ENCODE peak calls at places on chromosomes 11 and 22, in five cellular contexts. One of them, this sample, is unnamed.

GRCh38 chr11:20031155-20032001 is 128.9 kb downstream of the DBX1 start:
- DNase-seq in ovary: no peak
- DNase-seq in pancreas: no peak
- DNase-seq in PC-9: peak; percentile 94
- DNase-seq in GM23248: peak; percentile 87
- DNase-seq in this sample: no peak

GRCh38 chr22:44325718-44326548 is 13.2 kb upstream of the SHISAL1 start:
- DNase-seq in GM23248: peak; percentile 79
- DNase-seq in pancreas: no peak
- DNase-seq in PC-9: no peak
- DNase-seq in ovary: no peak
- DNase-seq in this sample: no peak

GRCh38 chr11:47394322-47395224 is 13.8 kb upstream of the SLC39A13 start:
- DNase-seq in pancreas: no peak
- DNase-seq in ovary: no peak
- DNase-seq in GM23248: no peak
- DNase-seq in PC-9: no peak
- DNase-seq in this sample: peak; percentile 66

GRCh38 chr11:106159846-106160245 is 82.4 kb downstream of the AASDHPPT start:
- DNase-seq in ovary: no peak
- DNase-seq in GM23248: peak; percentile 70
- DNase-seq in PC-9: no peak
- DNase-seq in pancreas: no peak
- DNase-seq in this sample: no peak

GRCh38 chr11:119863811-119864601 is 135.0 kb upstream of the NECTIN1 start:
- DNase-seq in PC-9: no peak
- DNase-seq in GM23248: no peak
- DNase-seq in pancreas: no peak
- DNase-seq in ovary: no peak
- DNase-seq in this sample: no peak

GRCh38 chr22:33923660-33924246 is 3.5 kb upstream of the LARGE1 start:
- DNase-seq in pancreas: peak; percentile 67
- DNase-seq in PC-9: peak; percentile 55
- DNase-seq in ovary: peak; percentile 54
- DNase-seq in GM23248: peak; percentile 84
- DNase-seq in this sample: peak; percentile 69

GRCh38 chr22:48885919-48886305 is 941.8 kb downstream of the BRD1 start:
- DNase-seq in pancreas: peak; percentile 5
- DNase-seq in GM23248: no peak
- DNase-seq in PC-9: no peak
- DNase-seq in ovary: no peak
- DNase-seq in this sample: no peak

GRCh38 chr11:74739546-74740270 is 8.5 kb upstream of the CHRDL2 start:
- DNase-seq in GM23248: peak; percentile 85
- DNase-seq in pancreas: no peak
- DNase-seq in ovary: no peak
- DNase-seq in PC-9: peak; percentile 66
- DNase-seq in this sample: peak; percentile 47

GRCh38 chr11:65871811-65872548 is 620 bp downstream of the EFEMP2 start:
- DNase-seq in PC-9: no peak
- DNase-seq in pancreas: no peak
- DNase-seq in GM23248: peak; percentile 75
- DNase-seq in ovary: peak; percentile 43
- DNase-seq in this sample: no peak

GRCh38 chr11:18633256-18634139 is 644 bp downstream of the SPTY2D1 start:
- DNase-seq in pancreas: no peak
- DNase-seq in GM23248: peak; percentile 63
- DNase-seq in ovary: no peak
- DNase-seq in PC-9: no peak
- DNase-seq in this sample: no peak

GRCh38 chr11:29679996-29680395 is 336.8 kb downstream of the KCNA4 start:
- DNase-seq in GM23248: no peak
- DNase-seq in ovary: no peak
- DNase-seq in pancreas: no peak
- DNase-seq in PC-9: no peak
- DNase-seq in this sample: no peak
- H3K27ac ChIP-seq in GM23248: no peak overlapping the region
- H3K27ac ChIP-seq in ovary: no peak overlapping the region
- H3K27ac ChIP-seq in pancreas: no peak overlapping the region
- H3K27ac ChIP-seq in PC-9: no peak overlapping the region
- H3K27ac ChIP-seq in this sample: no peak overlapping the region

GRCh38 chr22:47238886-47239860 is 476.7 kb downstream of the TBC1D22A start:
- DNase-seq in ovary: no peak
- DNase-seq in pancreas: no peak
- DNase-seq in PC-9: peak; percentile 12
- DNase-seq in GM23248: no peak
- DNase-seq in this sample: peak; percentile 15

GRCh38 chr22:47245286-47245685 is 482.8 kb downstream of the TBC1D22A start:
- DNase-seq in GM23248: no peak
- DNase-seq in PC-9: peak; percentile 6
- DNase-seq in ovary: no peak
- DNase-seq in pancreas: no peak
- DNase-seq in this sample: no peak

GRCh38 chr22:47236718-47237117 is 474.3 kb downstream of the TBC1D22A start:
- DNase-seq in GM23248: no peak
- DNase-seq in PC-9: peak; percentile 16
- DNase-seq in ovary: no peak
- DNase-seq in pancreas: no peak
- DNase-seq in this sample: no peak

GRCh38 chr22:47237890-47238480 is 475.5 kb downstream of the TBC1D22A start:
- DNase-seq in ovary: no peak
- DNase-seq in pancreas: no peak
- DNase-seq in PC-9: peak; percentile 15
- DNase-seq in GM23248: no peak
- DNase-seq in this sample: peak; percentile 19

DNA sequence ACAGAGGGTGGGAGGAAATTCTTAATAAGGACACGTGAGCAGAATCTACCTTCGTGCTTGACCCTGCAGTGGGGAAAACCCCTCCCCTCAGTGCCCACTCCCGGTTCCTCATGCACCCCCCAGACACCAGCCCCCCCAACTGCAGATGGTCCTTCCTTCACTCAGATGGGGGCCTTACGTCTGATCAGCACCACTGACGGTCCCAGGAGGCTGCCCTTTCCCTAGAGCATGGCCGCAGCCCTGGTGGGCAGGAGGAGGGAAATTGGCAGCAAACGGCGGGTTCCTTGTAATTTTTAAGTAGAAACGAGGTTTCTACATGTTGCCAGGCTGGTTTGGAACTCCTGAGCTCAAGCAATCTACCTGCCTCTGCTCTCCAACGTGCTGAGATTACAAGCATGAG is 477.7 kb downstream of the TBC1D22A start:
- DNase-seq in GM23248: no peak
- DNase-seq in ovary: no peak
- DNase-seq in PC-9: peak; percentile 10
- DNase-seq in pancreas: no peak
- DNase-seq in this sample: no peak
- H3K36me3 ChIP-seq in GM23248: no peaks in the 10 kb centered on the region
- H3K36me3 ChIP-seq in ovary: no peaks in the 10 kb centered on the region
- H3K36me3 ChIP-seq in PC-9: no peaks in the 10 kb centered on the region
- H3K36me3 ChIP-seq in pancreas: no peaks in the 10 kb centered on the region
- H3K36me3 ChIP-seq in this sample: no peaks in the 10 kb centered on the region

DNA sequence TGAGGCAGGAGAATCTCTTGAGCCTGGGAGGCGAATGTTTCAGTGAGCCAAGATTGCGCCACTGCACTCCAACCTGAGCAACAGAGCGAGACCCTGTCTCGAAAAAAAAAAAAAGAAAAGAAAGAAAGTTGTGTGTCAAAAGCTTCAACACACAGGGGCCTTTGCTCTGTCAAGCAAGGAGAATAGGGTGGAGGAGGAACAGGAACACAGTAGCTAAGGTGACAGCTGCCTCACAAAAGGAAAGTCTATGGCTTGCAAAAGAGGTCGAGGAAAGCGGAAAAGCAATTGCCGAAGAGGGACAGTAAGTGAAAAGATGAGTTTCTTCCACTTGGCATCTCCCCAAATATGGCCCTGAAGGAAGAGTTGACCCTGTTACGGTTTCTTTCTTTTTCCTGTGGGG is 26.5 kb upstream of the TMA7B start:
- DNase-seq in GM23248: no peak
- DNase-seq in PC-9: no peak
- DNase-seq in pancreas: no peak
- DNase-seq in ovary: no peak
- DNase-seq in this sample: no peak
- H3K4me3 ChIP-seq in GM23248: no peak overlapping the region
- H3K4me3 ChIP-seq in PC-9: no peak overlapping the region
- H3K4me3 ChIP-seq in pancreas: no peak overlapping the region
- H3K4me3 ChIP-seq in ovary: no peak overlapping the region
- H3K4me3 ChIP-seq in this sample: no peak overlapping the region

DNA sequence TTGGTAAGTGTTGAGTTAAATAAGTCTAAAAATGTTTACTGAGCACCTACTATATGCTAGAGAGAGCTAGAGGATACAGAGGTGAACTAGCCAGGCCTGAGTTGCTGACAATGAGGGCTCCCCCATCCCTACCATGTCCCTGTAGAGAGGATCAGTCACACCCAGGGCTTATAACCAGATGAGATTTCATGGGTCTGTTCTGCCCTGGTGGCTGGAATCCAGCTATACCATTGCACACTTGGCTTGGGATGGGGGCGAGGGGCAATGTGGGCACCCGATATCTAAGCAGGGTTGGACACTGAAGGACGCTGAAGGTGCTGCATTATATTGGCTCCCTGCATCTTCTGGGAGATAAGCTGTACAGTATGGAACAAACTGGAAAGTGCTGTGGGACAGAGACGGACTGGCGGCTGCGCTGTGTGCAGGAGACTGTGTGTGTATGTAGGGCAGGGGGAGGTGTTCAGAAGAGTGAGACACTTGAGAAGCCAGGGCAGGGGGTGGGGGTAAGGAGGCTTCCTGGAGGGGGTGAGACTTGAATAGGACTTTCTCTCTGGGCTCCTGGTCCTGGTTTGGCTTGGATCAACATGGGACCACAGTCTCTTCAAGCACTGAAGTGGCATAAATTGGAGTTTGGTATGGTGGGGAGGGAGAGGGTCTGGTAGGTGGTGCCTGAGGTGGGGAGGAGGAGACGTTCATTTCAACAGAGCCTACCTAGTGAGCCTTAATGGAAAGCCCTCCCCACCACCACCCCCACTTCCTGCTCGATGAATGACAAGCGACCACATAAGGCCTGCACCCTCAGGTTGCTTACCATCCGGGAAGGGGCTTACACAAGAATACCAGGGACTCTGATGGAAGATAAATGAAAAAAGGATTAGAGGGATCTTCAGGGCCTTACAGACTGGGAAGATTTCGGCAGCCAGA is 1.8 kb downstream of the CD82 start:
- DNase-seq in ovary: no peak
- DNase-seq in pancreas: no peak
- DNase-seq in GM23248: no peak
- DNase-seq in PC-9: no peak
- DNase-seq in this sample: no peak
- H3K27ac ChIP-seq in ovary: no peak overlapping the region
- H3K27ac ChIP-seq in pancreas: no peak overlapping the region
- H3K27ac ChIP-seq in GM23248: no peak overlapping the region
- H3K27ac ChIP-seq in PC-9: no peak overlapping the region
- H3K27ac ChIP-seq in this sample: no peak overlapping the region

GRCh38 chr22:40409613-40410113 is 39.3 kb downstream of the SGSM3 start:
- DNase-seq in ovary: no peak
- DNase-seq in pancreas: no peak
- DNase-seq in PC-9: no peak
- DNase-seq in GM23248: no peak
- DNase-seq in this sample: no peak
- H3K36me3 ChIP-seq in ovary: no peaks in the 10 kb centered on the region
- H3K36me3 ChIP-seq in pancreas: peaks cover 69% of the 10 kb centered on the region
- H3K36me3 ChIP-seq in PC-9: peaks cover 23% of the 10 kb centered on the region
- H3K36me3 ChIP-seq in GM23248: peaks cover 18% of the 10 kb centered on the region
- H3K36me3 ChIP-seq in this sample: peaks cover 70% of the 10 kb centered on the region

DNA sequence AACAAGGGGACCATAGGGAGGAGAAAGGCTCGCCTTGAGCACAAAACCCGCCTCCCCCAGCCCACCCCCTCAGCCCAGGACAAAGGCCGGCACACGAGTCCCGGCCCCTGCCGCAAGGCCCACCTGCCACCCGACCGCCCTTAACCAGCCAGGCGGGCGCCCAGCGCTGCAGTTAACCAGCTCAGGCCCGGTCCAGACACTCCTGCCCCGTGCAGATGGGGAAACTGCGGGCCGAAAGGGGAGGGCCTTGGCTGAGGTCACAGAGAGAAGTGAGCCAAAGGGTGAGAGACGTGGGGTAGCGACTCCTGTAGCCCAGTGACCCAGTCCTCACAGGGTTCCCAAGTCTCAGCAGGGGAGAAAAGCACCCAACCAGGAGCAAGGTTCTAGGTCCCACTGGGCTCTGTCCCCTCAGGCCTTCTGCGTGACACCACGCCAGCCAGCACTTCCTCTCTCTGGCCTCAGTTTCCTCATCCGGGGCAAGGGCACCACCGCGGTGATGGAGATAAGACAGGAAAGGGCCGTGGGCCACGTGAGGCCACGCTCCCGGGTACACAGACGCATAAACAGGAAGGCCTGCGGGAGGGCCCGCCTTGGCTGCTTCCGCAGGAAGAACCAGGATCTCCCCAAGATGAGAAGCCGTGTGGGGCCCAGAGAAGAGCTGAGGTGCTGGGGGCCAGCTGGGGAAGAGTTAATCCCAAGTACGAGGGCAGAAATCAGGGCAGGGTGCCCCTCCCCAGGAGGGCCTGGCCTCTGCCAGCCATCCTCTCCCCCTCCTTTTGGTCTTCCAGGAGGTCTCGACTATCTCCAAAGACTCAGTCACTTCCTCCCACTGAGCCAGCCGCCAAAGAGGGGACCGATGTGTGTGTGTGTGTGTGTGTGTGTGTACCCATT is 1.8 kb downstream of the MFNG start:
- DNase-seq in PC-9: no peak
- DNase-seq in ovary: no peak
- DNase-seq in pancreas: peak; percentile 70
- DNase-seq in GM23248: no peak
- DNase-seq in this sample: peak; percentile 72
- H3K4me3 ChIP-seq in PC-9: no peak overlapping the region
- H3K4me3 ChIP-seq in ovary: no peak overlapping the region
- H3K4me3 ChIP-seq in pancreas: no peak overlapping the region
- H3K4me3 ChIP-seq in GM23248: no peak overlapping the region
- H3K4me3 ChIP-seq in this sample: peak overlapping the region; percentile 40

DNA sequence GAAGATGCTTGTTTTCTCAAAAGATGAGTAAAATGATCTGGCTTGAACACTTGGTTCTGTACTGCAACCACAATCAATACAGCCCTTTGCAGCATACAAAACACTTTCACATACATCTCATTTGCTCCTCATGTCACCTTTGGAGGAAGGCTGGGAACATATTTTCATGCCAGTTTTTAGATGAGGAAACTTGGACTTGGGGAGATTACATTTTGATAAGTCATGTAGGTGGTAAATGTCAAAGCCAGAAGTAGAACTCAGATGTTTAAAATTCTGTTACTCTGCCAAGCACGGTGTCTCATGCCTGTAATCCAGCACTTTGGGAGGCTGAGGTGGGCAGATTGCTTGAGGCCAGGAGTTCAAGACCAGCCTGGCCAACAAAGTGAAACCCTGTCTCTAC is 121.8 kb downstream of the MICAL2 start:
- DNase-seq in pancreas: no peak
- DNase-seq in PC-9: no peak
- DNase-seq in ovary: no peak
- DNase-seq in GM23248: peak; percentile 52
- DNase-seq in this sample: no peak
- H3K27ac ChIP-seq in pancreas: no peak overlapping the region
- H3K27ac ChIP-seq in PC-9: peak overlapping the region; percentile 41
- H3K27ac ChIP-seq in ovary: no peak overlapping the region
- H3K27ac ChIP-seq in GM23248: peak overlapping the region; percentile 96
- H3K27ac ChIP-seq in this sample: no peak overlapping the region

GRCh38 chr22:38073150-38074130 is 10.5 kb downstream of the SLC16A8 start:
- DNase-seq in pancreas: no peak
- DNase-seq in ovary: no peak
- DNase-seq in PC-9: no peak
- DNase-seq in GM23248: no peak
- DNase-seq in this sample: no peak
- H3K36me3 ChIP-seq in pancreas: peaks cover 35% of the 10 kb centered on the region
- H3K36me3 ChIP-seq in ovary: peaks cover 2% of the 10 kb centered on the region
- H3K36me3 ChIP-seq in PC-9: peaks cover 8% of the 10 kb centered on the region
- H3K36me3 ChIP-seq in GM23248: no peaks in the 10 kb centered on the region
- H3K36me3 ChIP-seq in this sample: peaks cover 52% of the 10 kb centered on the region

GRCh38 chr11:44301856-44302231 is 8.1 kb downstream of the ALX4 start:
- DNase-seq in pancreas: no peak
- DNase-seq in PC-9: peak; percentile 80
- DNase-seq in ovary: no peak
- DNase-seq in GM23248: peak; percentile 66
- DNase-seq in this sample: no peak
- H3K4me3 ChIP-seq in pancreas: no peak overlapping the region
- H3K4me3 ChIP-seq in PC-9: no peak overlapping the region
- H3K4me3 ChIP-seq in ovary: no peak overlapping the region
- H3K4me3 ChIP-seq in GM23248: no peak overlapping the region
- H3K4me3 ChIP-seq in this sample: no peak overlapping the region